ENCODE peak calls at places on chromosomes 12 and 14, in ten cellular contexts. P, A, C, S, R, F, Q, O, W and L are unnamed samples.

GRCh38 chr12:129300011-129300410 is 446.7 kb downstream of the GLT1D1 start:
- DNase-seq in W (no peak), C (no peak), Q (no peak), A (no peak), P (no peak), O (no peak), S (no peak), R (no peak), F (no peak), L (no peak)

GRCh38 chr14:102967506-102967795 is 45.0 kb downstream of the AMN start:
- DNase-seq in A (no peak), R (no peak), S (no peak), O (no peak), W (no peak), Q (no peak), F (no peak), P (no peak), C (no peak), L (no peak)

GRCh38 chr14:43894534-43894933 is 612.5 kb downstream of the FSCB start:
- DNase-seq in O (no peak), F (no peak), R (no peak), W (no peak), Q (no peak), P (no peak), C (peak; percentile 13), A (no peak), S (no peak), L (no peak)

GRCh38 chr14:60482743-60483142 is 3.1 kb downstream of the C14orf39 start:
- DNase-seq in S (no peak), O (no peak), F (no peak), Q (no peak), C (peak; percentile 50), P (no peak), W (no peak), R (no peak), A (no peak), L (no peak)

GRCh38 chr12:121697093-121697698 is 15.4 kb upstream of the TMEM120B start:
- DNase-seq in W (no peak), P (no peak), R (peak; percentile 65), F (no peak), S (no peak), C (no peak), O (peak; percentile 51), Q (peak; percentile 28), A (no peak), L (no peak)

GRCh38 chr12:117002040-117002832 is 91.5 kb downstream of the FBXW8 start:
- DNase-seq in C (no peak), S (no peak), A (no peak), F (no peak), R (no peak), P (no peak), W (no peak), O (no peak), Q (no peak), L (no peak)

GRCh38 chr14:75411194-75411552 is 16.6 kb upstream of the JDP2 start:
- DNase-seq in O (no peak), Q (no peak), R (no peak), W (no peak), C (no peak), S (no peak), A (no peak), F (no peak), P (no peak), L (no peak)

GRCh38 chr12:113152835-113153814 is 3.6 kb downstream of the CFAP73 start:
- DNase-seq in W (peak; percentile 81), A (peak; percentile 67), S (peak; percentile 79), O (peak; percentile 72), Q (peak; percentile 83), C (peak; percentile 51), P (peak; percentile 49), R (peak; percentile 59), F (peak; percentile 62), L (no peak)

GRCh38 chr12:47029903-47030302 is 49.5 kb upstream of the PCED1B start:
- DNase-seq in S (no peak), W (no peak), O (no peak), A (no peak), F (no peak), C (no peak), P (no peak), Q (no peak), R (no peak), L (no peak)